ENCODE peak calls at places on chromosomes 4 and X, in four cellular contexts. F is choroid plexus epithelial cell; I is activated CD8-positive, alpha-beta memory T cell treated with anti-CD3 and anti-CD28 coated beads, Interleukin-2, amount 50 U/mL, for 48 hours; J is upper lobe of right lung. Q is an unnamed sample.

GRCh38 chr4:81452452-81453011 is 19.2 kb downstream of the RASGEF1B start:
- DNase-seq in F (peak), I (no peak), J (no peak), Q (no peak)

GRCh38 chr4:1855334-1856070 is 454 bp downstream of the LETM1 start:
- DNase-seq in I (peak), F (no peak), J (peak), Q (no peak)

GRCh38 chr4:168451744-168452394 is 28.4 kb downstream of the DDX60L start:
- DNase-seq in J (no peak), F (peak), I (no peak), Q (no peak)

GRCh38 chr4:8591114-8591513 is 1.5 kb upstream of the CPZ start:
- DNase-seq in I (no peak), F (no peak), J (no peak), Q (peak)

GRCh38 chrX:154013614-154014360 is 5.9 kb downstream of the IRAK1 start:
- DNase-seq in J (peak), I (peak), F (peak), Q (no peak)

GRCh38 chr4:188178806-188179205 is 39.6 kb downstream of the TRIML1 start:
- DNase-seq in J (no peak), I (no peak), F (no peak), Q (no peak)

GRCh38 chr4:39706334-39706733 is 8.4 kb downstream of the UBE2K start:
- DNase-seq in I (peak), F (peak), J (no peak), Q (no peak)

GRCh38 chr4:150235795-150236385 is 157.6 kb downstream of the DCLK2 start:
- DNase-seq in J (no peak), F (peak), I (no peak), Q (no peak)

GRCh38 chr4:16752150-16752549 is 146.3 kb downstream of the LDB2 start:
- DNase-seq in J (no peak), I (no peak), F (peak), Q (no peak)

GRCh38 chrX:37608156-37608555 is 36.7 kb downstream of the LANCL3 start:
- DNase-seq in F (no peak), J (no peak), I (no peak), Q (no peak)

GRCh38 chr4:121189811-121190210 is 25.7 kb upstream of the TNIP3 start:
- DNase-seq in I (peak), J (no peak), F (peak), Q (no peak)

GRCh38 chrX:136662976-136663375 is 15.0 kb downstream of the CD40LG start:
- DNase-seq in I (no peak), J (no peak), F (no peak), Q (no peak)

GRCh38 chrX:101462892-101463291 is 22.4 kb upstream of the ARMCX4 start:
- DNase-seq in I (no peak), J (no peak), F (peak), Q (no peak)

GRCh38 chrX:129534816-129535578 is 5.1 kb upstream of the OCRL start:
- DNase-seq in I (no peak), F (no peak), J (no peak), Q (no peak)

GRCh38 chrX:120697053-120697452 is 67.2 kb upstream of the C1GALT1C1 start:
- DNase-seq in I (no peak), F (no peak), J (no peak), Q (no peak)

GRCh38 chr4:183164963-183165362 is 65.9 kb downstream of the WWC2 start:
- DNase-seq in F (peak), I (no peak), J (no peak), Q (no peak)

GRCh38 chr4:1009647-1010521 is 1.5 kb upstream of the FGFRL1 start:
- DNase-seq in J (peak), I (peak), F (peak), Q (no peak)

GRCh38 chrX:122087353-122087752 is 1039.9 kb downstream of the GLUD2 start:
- DNase-seq in J (no peak), I (no peak), F (peak), Q (no peak)

GRCh38 chr4:37693450-37694190 is 7.4 kb upstream of the RELL1 start:
- DNase-seq in I (no peak), J (no peak), F (peak), Q (no peak)

GRCh38 chr4:145130788-145131398 is 32.8 kb downstream of the ABCE1 start:
- DNase-seq in J (no peak), I (no peak), F (peak), Q (no peak)

GRCh38 chr4:1842993-1843448 is 12.9 kb downstream of the LETM1 start:
- DNase-seq in J (no peak), I (no peak), F (peak), Q (no peak)

GRCh38 chr4:184177271-184177670 is 40.4 kb downstream of the ENPP6 start:
- DNase-seq in I (no peak), F (no peak), J (no peak), Q (no peak)

GRCh38 chr4:108926058-108926457 is 163.2 kb upstream of the ETNPPL start:
- DNase-seq in J (no peak), F (peak), I (no peak), Q (no peak)

GRCh38 chr4:11765849-11766453 is 337.3 kb upstream of the HS3ST1 start:
- DNase-seq in F (peak), I (no peak), J (no peak), Q (no peak)

GRCh38 chr4:125323547-125324100 is 8.9 kb downstream of the FAT4 start:
- DNase-seq in I (no peak), J (no peak), F (peak), Q (no peak)

GRCh38 chr4:129358571-129358970 is 262.6 kb downstream of the C4orf33 start:
- DNase-seq in J (no peak), I (no peak), F (peak), Q (no peak)

GRCh38 chr4:48979897-48980579 is 6.0 kb upstream of the CWH43 start:
- DNase-seq in J (no peak), F (peak), I (no peak), Q (no peak)

GRCh38 chr4:81648576-81649272 is 177.0 kb upstream of the RASGEF1B start:
- DNase-seq in I (no peak), J (no peak), F (peak), Q (no peak)

GRCh38 chr4:102511830-102512605 is 10.9 kb downstream of the NFKB1 start:
- DNase-seq in I (no peak), J (no peak), F (no peak), Q (no peak)

GRCh38 chr4:57763070-57763469 is 652.9 kb upstream of the IGFBP7 start:
- DNase-seq in I (no peak), J (no peak), F (no peak), Q (no peak)

GRCh38 chrX:10633722-10634121 is 13.3 kb upstream of the MID1 start:
- DNase-seq in J (no peak), I (no peak), F (peak), Q (no peak)

GRCh38 chr4:108596389-108596788 is 24.0 kb upstream of the RPL34 start:
- DNase-seq in F (no peak), I (no peak), J (no peak), Q (no peak)

GRCh38 chr4:822361-823092 is 3.4 kb downstream of the CPLX1 start:
- DNase-seq in F (no peak), J (peak), I (no peak), Q (no peak)

GRCh38 chr4:8322794-8323704 is 53.5 kb downstream of the HTRA3 start:
- DNase-seq in J (no peak), F (no peak), I (peak), Q (peak)

GRCh38 chrX:108090474-108091265 is 672 bp downstream of the PSMD10 start:
- DNase-seq in I (no peak), F (peak), J (no peak), Q (no peak)

GRCh38 chr4:114481856-114482255 is 116.8 kb upstream of the UGT8 start:
- DNase-seq in F (no peak), I (no peak), J (no peak), Q (no peak)

GRCh38 chrX:137034508-137034872 is 695 bp upstream of the GPR101 start:
- DNase-seq in J (no peak), I (no peak), F (no peak), Q (no peak)

GRCh38 chr4:8708401-8709021 is 115.9 kb downstream of the CPZ start:
- DNase-seq in J (peak), I (peak), F (no peak), Q (no peak)

GRCh38 chr4:188175288-188175687 is 36.0 kb downstream of the TRIML1 start:
- DNase-seq in I (no peak), J (no peak), F (no peak), Q (no peak)